ENCODE peak calls at places on chromosomes 16 and 17, in ten cellular contexts. V, D, W, S, T, P, H, Q, J and E are unnamed samples. For H3K4me1, the result is how much of the 10 kb centered on the place peaks cover.

GRCh38 chr17:79623786-79624657 is 13.2 kb upstream of the RBFOX3 start:
- DNase-seq in V (no peak), D (no peak), W (no peak), S (no peak), T (no peak), P (no peak), H (peak), Q (no peak), J (no peak), E (peak)

GRCh38 chr17:1179635-1180433 is at the start of gene ABR:
- DNase-seq in V (peak), D (no peak), W (no peak), S (peak), T (no peak), P (no peak), H (no peak), Q (peak), J (peak), E (peak)

GRCh38 chr17:46777943-46778915 is 40.3 kb downstream of the WNT3 start:
- DNase-seq in V (no peak), D (no peak), W (no peak), S (peak), T (no peak), P (peak), H (no peak), Q (no peak), J (no peak), E (peak)

GRCh38 chr17:81551458-81552243 is 502 bp downstream of the FAAP100 start:
- DNase-seq in V (no peak), D (no peak), W (no peak), S (peak), T (no peak), P (peak), H (peak), Q (peak), J (no peak), E (peak)

GRCh38 chr17:7435676-7436555 is 681 bp downstream of the TMEM102 start:
- DNase-seq in V (peak), D (no peak), W (no peak), S (peak), T (no peak), P (peak), H (no peak), Q (peak), J (peak), E (peak)

GRCh38 chr17:47949197-47949759 is 7.9 kb downstream of the PNPO start:
- DNase-seq in V (peak), D (peak), W (peak), S (peak), T (peak), P (peak), H (peak), Q (peak), J (peak), E (peak)

GRCh38 chr17:75624714-75625345 is 8.4 kb upstream of the SMIM5 start:
- DNase-seq in V (no peak), D (no peak), W (no peak), S (no peak), T (no peak), P (no peak), H (no peak), Q (no peak), J (no peak), E (no peak)

GRCh38 chr17:5123343-5124124 is 7.7 kb downstream of the USP6 start:
- DNase-seq in V (peak), D (peak), W (no peak), S (no peak), T (no peak), P (no peak), H (peak), Q (no peak), J (no peak), E (no peak)

GRCh38 chr17:64506576-64507417 is at the start of gene CEP95:
- DNase-seq in V (peak), D (peak), W (peak), S (peak), T (peak), P (no peak), H (peak), Q (peak), J (peak), E (no peak)
- H3K4me1 ChIP-seq in V (half or more), D (under half), W (under half), S (under half), T (under half), P (under half), H (under half), Q (half or more), J (under half), E (under half)

GRCh38 chr16:47581114-47581513 is 120.0 kb downstream of the PHKB start:
- DNase-seq in V (no peak), D (no peak), W (no peak), S (no peak), T (no peak), P (peak), H (no peak), Q (no peak), J (no peak), E (no peak)
- TF ChIP-seq CTCF in V (no peak), D (no peak), W (peak), S (no peak), T (no peak), P (no peak), H (no peak), Q (no peak), J (no peak), E (peak)

GRCh38 chr16:73384561-73384960 is 336.6 kb upstream of the ZFHX3 start:
- DNase-seq in V (no peak), D (no peak), W (no peak), S (no peak), T (no peak), P (no peak), H (no peak), Q (no peak), J (no peak), E (no peak)

GRCh38 chr16:73382921-73383594 is 335.1 kb upstream of the ZFHX3 start:
- DNase-seq in V (no peak), D (no peak), W (no peak), S (no peak), T (no peak), P (no peak), H (no peak), Q (no peak), J (no peak), E (no peak)

GRCh38 chr16:73389075-73389474 is 341.1 kb upstream of the ZFHX3 start:
- DNase-seq in V (no peak), D (no peak), W (no peak), S (no peak), T (no peak), P (no peak), H (no peak), Q (no peak), J (no peak), E (no peak)

GRCh38 chr16:73387979-73388378 is 340.1 kb upstream of the ZFHX3 start:
- DNase-seq in V (no peak), D (no peak), W (no peak), S (no peak), T (no peak), P (no peak), H (no peak), Q (no peak), J (no peak), E (no peak)

GRCh38 chr16:73385701-73386100 is 337.8 kb upstream of the ZFHX3 start:
- DNase-seq in V (no peak), D (no peak), W (no peak), S (no peak), T (no peak), P (no peak), H (no peak), Q (no peak), J (no peak), E (peak)
- H3K4me1 ChIP-seq in V (under half), D (under half), W (under half), S (under half), T (under half), P (under half), H (under half), Q (under half), J (under half), E (under half)

DNA sequence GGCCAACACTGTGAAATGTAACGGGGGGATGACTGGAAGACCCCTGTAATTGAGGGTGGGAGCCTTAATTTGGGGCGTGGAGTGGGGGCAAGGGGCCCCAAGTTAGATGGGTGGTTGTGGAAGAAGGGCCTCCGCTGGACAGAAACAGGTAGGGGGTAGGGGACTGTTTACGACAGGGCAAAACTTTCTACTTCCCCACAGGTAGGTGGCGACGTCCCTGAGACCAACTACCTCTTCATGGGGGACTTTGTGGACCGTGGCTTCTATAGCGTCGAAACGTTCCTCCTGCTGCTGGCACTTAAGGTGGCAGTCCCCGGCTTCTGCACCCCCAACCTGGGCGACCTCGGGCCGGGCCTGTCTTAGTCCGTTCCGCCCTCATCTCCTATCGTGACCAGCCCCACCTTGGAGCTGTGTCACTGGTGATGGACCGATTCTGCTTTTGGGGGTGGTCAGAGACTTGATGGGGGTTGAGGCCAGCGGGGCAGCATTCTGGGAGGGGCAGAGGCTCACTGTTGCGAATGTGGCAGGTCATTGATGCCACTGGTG is 6.8 kb downstream of the PPP4C start:
- DNase-seq in V (no peak), D (no peak), W (no peak), S (no peak), T (no peak), P (no peak), H (no peak), Q (no peak), J (no peak), E (no peak)
- TF ChIP-seq CTCF in V (no peak), D (no peak), W (peak), S (peak), T (no peak), P (no peak), H (no peak), Q (no peak), J (no peak), E (peak)

GRCh38 chr16:25257956-25258855 is 561 bp upstream of the ZKSCAN2 start:
- DNase-seq in V (peak), D (no peak), W (peak), S (peak), T (peak), P (peak), H (peak), Q (peak), J (peak), E (peak)
- H3K4me1 ChIP-seq in V (under half), D (under half), W (under half), S (under half), T (under half), P (under half), H (under half), Q (under half), J (under half), E (under half)